ENCODE peak calls at places on chromosomes 3 and 15, in five cellular contexts. Z, A, I, G and E are unnamed samples.

GRCh38 chr3:138327831-138328230 is 1.8 kb downstream of the NME9 start:
- DNase-seq in A (no peak), I (no peak), G (no peak), Z (no peak), E (no peak)

GRCh38 chr3:48896991-48897390 is 1.7 kb downstream of the SLC25A20 start:
- DNase-seq in I (no peak), G (peak), A (no peak), Z (no peak), E (no peak)

GRCh38 chr15:51322622-51323296 is 15.6 kb downstream of the CYP19A1 start:
- DNase-seq in I (no peak), A (no peak), Z (no peak), G (no peak), E (no peak)

GRCh38 chr3:10937141-10937825 is 55.3 kb upstream of the SLC6A1 start:
- DNase-seq in Z (no peak), I (no peak), G (no peak), A (no peak), E (no peak)

GRCh38 chr3:117920240-117920923 is 1114.3 kb downstream of the IGSF11 start:
- DNase-seq in G (no peak), I (no peak), A (no peak), Z (no peak), E (no peak)

GRCh38 chr15:43104426-43104825 is 1.4 kb downstream of the UBR1 start:
- DNase-seq in I (no peak), G (peak), Z (peak), A (no peak), E (peak)

GRCh38 chr15:71997691-71998090 is 120.3 kb downstream of the MYO9A start:
- DNase-seq in I (no peak), A (no peak), Z (no peak), G (no peak), E (no peak)

GRCh38 chr15:79027532-79028410 is 62.8 kb downstream of the RASGRF1 start:
- DNase-seq in A (no peak), I (no peak), Z (no peak), G (peak), E (no peak)

GRCh38 chr3:128940252-128940651 is 53.6 kb downstream of the CFAP92 start:
- DNase-seq in I (no peak), G (no peak), A (no peak), Z (no peak), E (no peak)

GRCh38 chr3:71129611-71130515 is 453.7 kb downstream of the FOXP1 start:
- DNase-seq in A (no peak), G (no peak), I (no peak), Z (peak), E (no peak)

GRCh38 chr15:101536166-101536874 is 46.8 kb upstream of the PCSK6 start:
- DNase-seq in Z (no peak), G (no peak), I (no peak), A (no peak), E (no peak)

GRCh38 chr15:50128266-50128665 is 9.2 kb upstream of the ATP8B4 start:
- DNase-seq in A (peak), G (no peak), I (no peak), Z (peak), E (no peak)

GRCh38 chr3:22115581-22115980 is 364.6 kb upstream of the ZNF385D start:
- DNase-seq in Z (no peak), G (no peak), A (no peak), I (no peak), E (no peak)

GRCh38 chr3:159488657-159489056 is 500.0 kb upstream of the IL12A start:
- DNase-seq in Z (no peak), G (no peak), I (no peak), A (no peak), E (no peak)

GRCh38 chr3:17111556-17111955 is 226.8 kb downstream of the PLCL2 start:
- DNase-seq in Z (no peak), A (no peak), I (no peak), G (no peak), E (no peak)

GRCh38 chr3:66416556-66417304 is 84.1 kb downstream of the LRIG1 start:
- DNase-seq in G (no peak), I (no peak), A (no peak), Z (no peak), E (no peak)

GRCh38 chr15:75801859-75802593 is 41.2 kb upstream of the UBE2Q2 start:
- DNase-seq in I (no peak), A (peak), Z (peak), G (peak), E (peak)

GRCh38 chr15:97085806-97086205 is 755.3 kb downstream of the NR2F2 start:
- DNase-seq in G (no peak), I (no peak), A (no peak), Z (no peak), E (no peak)

GRCh38 chr15:97087337-97087736 is 756.8 kb downstream of the NR2F2 start:
- DNase-seq in Z (no peak), G (no peak), I (no peak), A (no peak), E (no peak)

GRCh38 chr15:97082835-97083234 is 752.3 kb downstream of the NR2F2 start:
- DNase-seq in A (no peak), I (no peak), Z (no peak), G (no peak), E (no peak)

GRCh38 chr15:97081666-97082226 is 751.2 kb downstream of the NR2F2 start:
- DNase-seq in A (no peak), Z (no peak), I (no peak), G (no peak), E (no peak)

GRCh38 chr15:97084650-97085049 is 754.1 kb downstream of the NR2F2 start:
- DNase-seq in A (no peak), G (no peak), Z (no peak), I (no peak), E (no peak)
- TF ChIP-seq MAX in A (no peak), G (no peak), Z (no peak), I (no peak), E (no peak)

GRCh38 chr15:90744759-90745402 is 27.7 kb downstream of the BLM start:
- DNase-seq in Z (no peak), A (no peak), G (no peak), I (no peak), E (no peak)

GRCh38 chr15:90751300-90751825 is 34.2 kb downstream of the BLM start:
- DNase-seq in G (peak), Z (no peak), A (no peak), I (no peak), E (no peak)

GRCh38 chr15:90749754-90750153 is 32.6 kb downstream of the BLM start:
- DNase-seq in Z (no peak), I (no peak), A (no peak), G (no peak), E (no peak)

GRCh38 chr15:90750186-90750585 is 33.0 kb downstream of the BLM start:
- DNase-seq in A (no peak), I (no peak), Z (no peak), G (no peak), E (no peak)
- TF ChIP-seq SP1 in A (no peak), I (no peak), Z (no peak), G (no peak), E (no peak)

DNA sequence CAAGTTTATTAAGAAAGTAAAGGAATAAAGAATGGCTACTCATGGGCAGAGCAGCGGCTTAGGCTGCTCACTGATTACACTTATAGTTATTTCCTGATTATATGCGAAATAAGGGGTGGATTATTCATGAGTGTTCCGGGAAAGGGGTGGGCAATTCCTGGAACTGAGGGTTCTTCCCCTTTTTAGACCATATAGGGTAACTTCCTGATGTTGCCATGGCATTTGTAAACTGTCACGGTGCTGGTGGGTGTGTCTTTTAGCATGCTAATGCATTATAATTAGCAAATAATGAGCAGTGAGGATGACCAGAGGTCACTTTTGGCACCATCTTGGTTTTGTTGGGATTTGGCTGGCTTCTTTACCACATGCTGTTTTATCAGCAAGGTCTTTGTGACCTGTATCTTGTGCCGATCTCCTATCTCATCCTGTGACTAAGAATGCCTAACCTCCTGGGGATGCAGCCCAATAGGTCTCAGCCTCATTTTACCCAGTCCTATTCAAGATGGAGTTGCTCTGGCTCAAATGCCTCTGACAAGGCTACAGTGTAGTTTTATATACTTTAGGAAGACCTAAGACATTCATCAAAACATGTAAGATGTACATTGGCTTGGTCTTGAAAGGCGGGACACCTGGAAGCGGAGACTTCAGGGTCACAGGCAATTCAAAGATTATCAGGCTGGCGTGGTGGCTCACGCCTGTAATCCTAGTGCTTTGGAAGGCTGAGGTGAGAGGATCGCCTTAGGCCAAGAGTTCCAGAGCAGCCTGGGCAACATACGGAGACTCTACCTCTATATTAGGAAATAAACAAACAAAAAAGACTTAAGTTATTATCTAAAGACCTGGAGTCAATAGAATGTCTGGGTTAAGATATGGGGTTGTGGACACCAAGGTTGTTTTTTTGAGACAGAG is 3.2 kb upstream of the BLOC1S6 start:
- DNase-seq in Z (peak), A (no peak), G (no peak), I (no peak), E (no peak)
- TF ChIP-seq MAX in Z (no peak), A (no peak), G (no peak), I (no peak), E (no peak)

DNA sequence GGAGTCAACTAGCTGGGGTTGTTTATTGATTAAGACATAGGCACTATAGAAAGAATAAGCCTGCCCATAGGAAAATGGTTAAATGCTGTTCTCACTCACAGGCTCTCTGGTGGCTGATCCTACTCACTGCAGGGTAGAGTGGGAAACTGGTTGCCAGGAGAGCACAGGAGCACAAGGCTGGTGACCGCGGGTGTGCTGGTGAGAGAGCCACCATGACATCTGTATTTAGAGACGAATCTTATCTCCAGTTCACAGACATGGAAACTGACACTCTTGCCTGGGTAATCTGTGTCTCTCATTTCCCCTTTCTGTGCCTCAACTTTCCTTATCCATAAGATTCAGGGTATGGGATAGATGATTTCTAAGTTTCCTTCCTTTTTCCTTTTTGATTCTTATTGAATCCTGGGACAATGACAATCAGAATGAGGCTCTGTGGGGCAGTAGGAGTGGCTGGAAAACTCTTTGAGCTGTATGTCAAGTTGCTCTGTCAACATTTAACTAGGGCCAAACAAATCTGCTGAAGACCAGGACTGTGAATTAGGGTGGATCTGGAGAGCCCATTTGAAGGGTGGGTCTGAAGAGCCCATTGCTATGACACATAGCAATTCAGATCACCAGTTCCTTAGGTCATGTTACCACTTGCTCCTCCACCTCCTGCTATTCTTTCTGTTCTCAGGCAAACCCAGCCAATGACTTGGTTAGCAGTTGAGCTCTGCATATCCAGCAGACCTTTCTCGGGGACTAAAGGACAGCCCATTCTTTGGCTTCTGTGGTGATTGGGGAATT is 286.1 kb upstream of the TBL1XR1 start:
- DNase-seq in G (peak), I (no peak), A (peak), Z (peak), E (peak)
- TF ChIP-seq SP1 in G (no peak), I (no peak), A (no peak), Z (no peak), E (no peak)

DNA sequence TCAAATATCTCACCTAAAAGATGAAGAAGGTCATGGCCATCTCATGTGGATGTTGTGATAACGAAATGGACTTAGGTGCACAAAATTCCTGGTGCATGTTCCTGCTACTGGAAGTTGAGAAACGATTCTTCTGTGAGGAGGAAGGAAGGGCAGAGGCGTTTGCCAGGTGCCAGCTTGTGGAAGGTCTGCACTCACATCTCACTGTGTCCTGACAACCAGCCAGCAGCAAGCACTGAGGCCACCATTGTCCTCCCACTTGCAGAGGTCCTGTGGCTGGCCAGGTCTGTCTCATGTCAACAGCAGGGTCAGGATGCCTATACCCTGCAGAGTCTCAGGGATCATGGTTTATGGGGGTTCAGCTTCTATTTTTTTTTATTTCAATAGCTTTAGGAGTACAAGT is 3.7 kb downstream of the FAM240A start:
- DNase-seq in G (no peak), A (no peak), Z (no peak), I (no peak), E (no peak)
- TF ChIP-seq MAX in G (no peak), A (no peak), Z (no peak), I (no peak), E (no peak)

GRCh38 chr3:44289882-44290462 is 48.3 kb downstream of the TOPAZ1 start:
- DNase-seq in I (no peak), G (no peak), Z (peak), A (no peak), E (peak)
- TF ChIP-seq SP1 in I (no peak), G (no peak), Z (no peak), A (no peak), E (peak)

DNA sequence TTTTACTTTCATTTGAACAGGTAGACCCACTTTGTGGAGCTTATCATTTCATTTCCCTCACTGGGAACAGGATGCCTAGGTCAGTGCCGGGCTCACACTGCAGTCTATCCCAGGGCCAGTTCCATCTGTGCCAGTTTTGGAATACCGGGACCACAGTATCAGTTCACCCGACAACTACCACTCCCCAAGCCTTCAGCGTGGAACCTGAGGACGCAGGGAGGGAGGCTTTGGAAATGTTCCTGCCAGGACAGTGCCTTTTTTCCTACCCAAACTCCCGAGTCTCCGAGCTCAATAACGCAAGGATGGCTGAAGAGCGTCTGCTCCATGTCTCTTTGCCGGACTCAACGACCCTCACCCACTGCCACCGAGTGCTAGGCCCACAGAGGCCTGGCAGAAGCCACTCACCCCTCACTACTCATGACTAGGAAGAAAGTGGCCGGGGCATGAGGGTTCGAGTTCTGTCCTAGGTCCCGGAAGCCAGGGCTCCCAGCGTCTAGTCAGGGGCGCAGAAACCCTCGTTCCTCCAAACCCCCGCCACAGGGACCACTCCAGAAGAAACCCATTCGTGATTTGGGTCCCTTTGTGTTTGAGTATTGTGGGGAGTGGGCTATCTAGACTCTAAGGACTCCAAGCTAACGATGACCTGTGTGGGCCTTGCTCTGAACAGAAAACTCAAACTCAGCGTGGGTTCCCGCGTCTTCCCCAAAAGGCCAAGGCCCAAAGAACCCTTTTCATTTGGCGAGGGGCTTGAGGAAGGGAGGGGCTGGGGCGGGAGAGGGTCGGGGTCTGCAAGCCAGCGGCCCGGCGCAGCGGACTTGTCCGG is 11.4 kb downstream of the ZIC1 start:
- DNase-seq in A (no peak), I (no peak), G (no peak), Z (no peak), E (no peak)
- TF ChIP-seq MAX in A (no peak), I (no peak), G (no peak), Z (no peak), E (no peak)

GRCh38 chr3:99543796-99544195 is 94.6 kb upstream of the COL8A1 start:
- DNase-seq in A (no peak), I (no peak), Z (no peak), G (no peak), E (no peak)
- TF ChIP-seq SP1 in A (no peak), I (no peak), Z (no peak), G (no peak), E (no peak)

GRCh38 chr3:192092388-192093005 is 631.5 kb downstream of the PYDC2 start:
- DNase-seq in I (no peak), G (no peak), A (no peak), Z (no peak), E (no peak)

GRCh38 chr3:192091831-192092230 is 630.9 kb downstream of the PYDC2 start:
- DNase-seq in A (no peak), I (no peak), Z (no peak), G (no peak), E (no peak)

DNA sequence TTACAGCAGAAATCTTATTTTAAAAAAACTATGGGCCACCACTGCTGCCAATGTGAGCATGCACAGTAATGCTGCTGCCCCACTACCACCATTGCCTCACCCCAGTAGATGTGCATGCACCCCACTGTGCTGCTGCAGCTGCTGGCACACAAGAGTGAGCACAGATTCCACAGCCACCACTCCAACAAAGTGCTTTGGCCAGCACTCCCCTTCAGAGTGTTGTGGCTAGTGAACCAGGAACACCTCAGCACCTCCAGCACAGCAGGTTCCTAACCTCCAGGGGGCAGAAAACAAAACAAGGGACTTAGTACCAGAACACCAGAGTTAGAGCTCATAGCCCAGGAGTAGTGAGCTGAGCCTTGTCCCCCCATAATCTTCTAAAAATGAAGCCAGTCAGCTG is 629.6 kb downstream of the PYDC2 start:
- DNase-seq in Z (no peak), I (no peak), A (peak), G (peak), E (peak)
- TF ChIP-seq MAX in Z (no peak), I (no peak), A (no peak), G (no peak), E (no peak)

GRCh38 chr15:76994496-76994895 is 430 bp upstream of the PSTPIP1 start:
- DNase-seq in Z (no peak), G (no peak), A (no peak), I (no peak), E (no peak)
- TF ChIP-seq SP1 in Z (no peak), G (no peak), A (no peak), I (no peak), E (no peak)